ENCODE peak calls at places on chromosomes 5 and 9, in seven cellular contexts. M is AG08396; J is OCI-LY7; S is GM12891; H is amniotic stem cell; Z is HuH-7.5; Q is activated CD8-positive, alpha-beta memory T cell treated with anti-CD3 and anti-CD28 coated beads, Interleukin-2, amount 50 U/mL, for 4 hours. O is an unnamed sample.

GRCh38 chr9:82781965-82782392 is 281.0 kb downstream of the RASEF start:
- DNase-seq in M (no peak), J (no peak), S (no peak), H (no peak), Z (no peak), Q (no peak), O (no peak)

GRCh38 chr9:111360881-111361280 is 30.9 kb upstream of the OR2K2 start:
- DNase-seq in M (no peak), J (no peak), S (no peak), H (no peak), Z (no peak), Q (no peak), O (no peak)

GRCh38 chr9:89593776-89594427 is 10.9 kb upstream of the GADD45G start:
- DNase-seq in M (peak), J (peak), S (peak), H (no peak), Z (peak), Q (peak), O (peak)

GRCh38 chr9:25913806-25914205 is 235.6 kb upstream of the TUSC1 start:
- DNase-seq in M (no peak), J (no peak), S (no peak), H (no peak), Z (no peak), Q (no peak), O (no peak)

GRCh38 chr9:83196946-83197345 is 134.0 kb upstream of the RASEF start:
- DNase-seq in M (no peak), J (no peak), S (no peak), H (no peak), Z (no peak), Q (no peak), O (no peak)

GRCh38 chr5:124663101-124663506 is 83.3 kb downstream of the ZNF608 start:
- DNase-seq in M (no peak), J (no peak), S (no peak), H (no peak), Z (no peak), Q (no peak), O (no peak)

GRCh38 chr9:29043070-29043469 is 1469.8 kb upstream of the C9orf72 start:
- DNase-seq in M (no peak), J (no peak), S (no peak), H (no peak), Z (no peak), Q (no peak), O (no peak)

GRCh38 chr5:78511116-78511906 is 137.3 kb downstream of the LHFPL2 start:
- DNase-seq in M (no peak), J (no peak), S (no peak), H (no peak), Z (no peak), Q (no peak), O (no peak)

GRCh38 chr5:31811210-31811609 is 172.3 kb downstream of the PDZD2 start:
- DNase-seq in M (peak), J (no peak), S (no peak), H (peak), Z (no peak), Q (no peak), O (no peak)

GRCh38 chr5:78659714-78660113 is 11.1 kb upstream of the LHFPL2 start:
- DNase-seq in M (no peak), J (no peak), S (no peak), H (no peak), Z (no peak), Q (no peak), O (no peak)

GRCh38 chr5:74179183-74179582 is 461.3 kb downstream of the ENC1 start:
- DNase-seq in M (peak), J (no peak), S (no peak), H (no peak), Z (no peak), Q (no peak), O (no peak)

GRCh38 chr5:150138551-150139265 is 16.9 kb downstream of the PDGFRB start:
- DNase-seq in M (peak), J (no peak), S (no peak), H (peak), Z (peak), Q (no peak), O (no peak)

GRCh38 chr5:9207820-9208418 is 338.0 kb downstream of the SEMA5A start:
- DNase-seq in M (no peak), J (peak), S (no peak), H (peak), Z (peak), Q (no peak), O (no peak)

GRCh38 chr9:100595391-100596199 is 17.7 kb downstream of the CAVIN4 start:
- DNase-seq in M (peak), J (peak), S (no peak), H (peak), Z (peak), Q (no peak), O (no peak)

GRCh38 chr5:120738568-120738967 is 274.5 kb downstream of the PRR16 start:
- DNase-seq in M (no peak), J (no peak), S (no peak), H (no peak), Z (no peak), Q (no peak), O (no peak)

GRCh38 chr5:135236951-135237791 is 161.9 kb downstream of the MACROH2A1 start:
- DNase-seq in M (no peak), J (no peak), S (no peak), H (no peak), Z (no peak), Q (no peak), O (peak)

GRCh38 chr9:116074658-116075057 is 78.9 kb upstream of the PAPPA start:
- DNase-seq in M (no peak), J (no peak), S (no peak), H (no peak), Z (no peak), Q (no peak), O (no peak)

GRCh38 chr5:131589510-131590348 is 45.3 kb downstream of the RAPGEF6 start:
- DNase-seq in M (peak), J (peak), S (no peak), H (peak), Z (peak), Q (no peak), O (peak)

GRCh38 chr9:135103001-135103446 is 15.6 kb downstream of the OLFM1 start:
- DNase-seq in M (no peak), J (no peak), S (no peak), H (no peak), Z (no peak), Q (no peak), O (no peak)

GRCh38 chr9:122131401-122131921 is 28.1 kb downstream of the NDUFA8 start:
- DNase-seq in M (no peak), J (no peak), S (no peak), H (no peak), Z (no peak), Q (no peak), O (no peak)

GRCh38 chr9:121499177-121499426 is 542 bp downstream of the GGTA1 start:
- DNase-seq in M (no peak), J (no peak), S (peak), H (no peak), Z (peak), Q (no peak), O (no peak)

GRCh38 chr5:81360640-81361039 is 33.3 kb downstream of the ACOT12 start:
- DNase-seq in M (no peak), J (no peak), S (no peak), H (no peak), Z (no peak), Q (no peak), O (no peak)

GRCh38 chr9:126395439-126396212 is 69.0 kb downstream of the MVB12B start:
- DNase-seq in M (peak), J (no peak), S (no peak), H (no peak), Z (no peak), Q (no peak), O (no peak)

GRCh38 chr9:121285835-121286687 is 18.1 kb downstream of the GSN start:
- DNase-seq in M (peak), J (no peak), S (no peak), H (peak), Z (no peak), Q (no peak), O (peak)

O was measured in activated naive CD8-positive, alpha-beta T cell treated with anti-CD3 and anti-CD28 coated beads, Interleukin-2, amount 10 ng/mL, durations not matched to agents 7 days and 5 days.